ENCODE peak calls at places on chromosome 19, in eight cellular contexts. C is pancreas, U is ovary, J is IMR-90, I is upper lobe of right lung, Q is thoracic aorta, B is adrenal gland, O is heart left ventricle. N is an unnamed sample.
A peak's percentile ranks its signal among the peaks of the same experiment; 100 is the strongest.

GRCh38 chr19:35206379-35206778 is 22.2 kb downstream of the FAM187B start:
- DNase-seq in J (no peak), C (no peak), Q (no peak), O (no peak), U (no peak), B (no peak), I (no peak), N (no peak)

GRCh38 chr19:7255119-7255518 is 39.1 kb downstream of the INSR start:
- DNase-seq in I (no peak), C (no peak), U (no peak), Q (no peak), J (no peak), B (peak; percentile 81), O (no peak), N (no peak)

GRCh38 chr19:13983213-13983889 is 22.8 kb downstream of the RFX1 start:
- DNase-seq in B (no peak), U (no peak), I (no peak), J (no peak), C (no peak), Q (no peak), O (no peak), N (no peak)

GRCh38 chr19:41944336-41944735 is 14.8 kb downstream of the RABAC1 start:
- DNase-seq in U (no peak), J (no peak), I (no peak), C (no peak), B (no peak), Q (no peak), O (no peak), N (no peak)

GRCh38 chr19:8126008-8126407 is 23.4 kb downstream of the FBN3 start:
- DNase-seq in I (no peak), B (no peak), C (no peak), O (no peak), Q (no peak), U (no peak), J (no peak), N (no peak)

GRCh38 chr19:12796146-12797071 is 5.1 kb downstream of the JUNB start:
- DNase-seq in J (peak; percentile 81), Q (no peak), C (peak; percentile 80), O (peak; percentile 87), U (peak; percentile 83), B (peak; percentile 80), I (peak; percentile 84), N (peak; percentile 66)

GRCh38 chr19:50325310-50326100 is 3.7 kb downstream of the KCNC3 start:
- DNase-seq in O (peak; percentile 79), B (peak; percentile 57), I (peak; percentile 87), C (peak; percentile 88), U (no peak), J (peak; percentile 13), Q (no peak), N (peak; percentile 44)

GRCh38 chr19:307793-308420 is 16.7 kb upstream of the PLPP2 start:
- DNase-seq in I (no peak), Q (no peak), O (no peak), C (no peak), J (no peak), B (no peak), U (no peak), N (no peak)

GRCh38 chr19:5321066-5321642 is 19.5 kb downstream of the PTPRS start:
- DNase-seq in Q (no peak), B (no peak), C (no peak), O (no peak), I (no peak), U (no peak), J (no peak), N (no peak)

GRCh38 chr19:7265963-7266362 is 28.3 kb downstream of the INSR start:
- DNase-seq in I (no peak), C (peak; percentile 42), Q (no peak), O (no peak), B (peak; percentile 78), J (no peak), U (no peak), N (peak; percentile 53)

GRCh38 chr19:34976611-34977010 is 12.6 kb upstream of the ZNF792 start:
- DNase-seq in I (no peak), Q (no peak), U (no peak), O (no peak), C (peak; percentile 1), B (no peak), J (no peak), N (no peak)

GRCh38 chr19:15507068-15508034 is 974 bp upstream of the CYP4F22 start:
- DNase-seq in C (no peak), J (no peak), O (no peak), B (no peak), Q (no peak), U (no peak), I (no peak), N (no peak)

GRCh38 chr19:41876847-41877489 is at the start of gene CD79A:
- DNase-seq in C (no peak), O (no peak), B (no peak), J (no peak), I (no peak), U (no peak), Q (no peak), N (no peak)

GRCh38 chr19:56838930-56839664 is 1.4 kb downstream of the PEG3 start:
- DNase-seq in B (peak; percentile 99), J (no peak), U (peak; percentile 99), Q (peak; percentile 99), C (peak; percentile 99), O (peak; percentile 95), I (peak; percentile 92), N (peak; percentile 88)

GRCh38 chr19:40718774-40719391 is 2.0 kb downstream of the ITPKC start:
- DNase-seq in O (peak; percentile 74), B (peak; percentile 81), Q (no peak), J (peak; percentile 40), C (peak; percentile 86), U (peak; percentile 71), I (peak; percentile 94), N (peak; percentile 91)

GRCh38 chr19:41324921-41325639 is 15.1 kb downstream of the CCDC97 start:
- DNase-seq in J (peak; percentile 90), B (peak; percentile 87), O (peak; percentile 89), Q (peak; percentile 66), C (peak; percentile 70), U (peak; percentile 80), I (peak; percentile 78), N (no peak)

GRCh38 chr19:2168619-2169424 is 5.1 kb downstream of the DOT1L start:
- DNase-seq in C (peak; percentile 98), I (peak; percentile 99), B (peak; percentile 98), U (peak; percentile 95), O (peak; percentile 96), Q (peak; percentile 99), J (peak; percentile 99), N (peak; percentile 99)

DNA sequence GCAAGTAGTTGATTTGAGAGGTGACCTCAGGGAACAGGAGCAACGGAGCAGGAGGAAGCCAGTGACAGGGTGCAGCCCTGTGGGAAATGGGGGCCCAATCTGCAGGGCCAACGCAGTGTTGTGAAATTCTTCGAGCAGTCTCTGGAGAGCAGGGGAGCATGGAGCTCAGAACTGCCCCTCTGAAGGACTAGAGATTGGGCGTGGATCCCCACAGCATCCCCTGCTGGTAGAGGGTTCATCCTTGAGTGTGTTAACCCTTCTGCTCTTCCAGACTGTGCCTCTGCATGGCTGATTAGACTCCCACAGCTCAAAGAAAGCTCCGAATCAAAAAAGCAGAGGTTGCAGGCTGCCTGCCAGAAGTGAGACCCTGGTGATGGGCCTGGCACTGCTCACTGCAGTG is 77.9 kb upstream of the UQCRFS1 start:
- DNase-seq in Q (no peak), J (no peak), O (no peak), C (no peak), I (peak; percentile 26), U (no peak), B (no peak), N (no peak)
- TF ChIP-seq CTCF in Q (no peak), J (no peak), O (no peak), C (no peak), I (no peak), U (no peak), B (no peak), N (no peak)

GRCh38 chr19:52520013-52520412 is 7.5 kb upstream of the ZNF808 start:
- DNase-seq in I (no peak), O (no peak), U (no peak), J (no peak), Q (no peak), C (no peak), B (no peak), N (no peak)

GRCh38 chr19:52518646-52519045 is 8.8 kb upstream of the ZNF808 start:
- DNase-seq in Q (no peak), C (no peak), I (no peak), O (no peak), B (no peak), U (no peak), J (no peak), N (no peak)

DNA sequence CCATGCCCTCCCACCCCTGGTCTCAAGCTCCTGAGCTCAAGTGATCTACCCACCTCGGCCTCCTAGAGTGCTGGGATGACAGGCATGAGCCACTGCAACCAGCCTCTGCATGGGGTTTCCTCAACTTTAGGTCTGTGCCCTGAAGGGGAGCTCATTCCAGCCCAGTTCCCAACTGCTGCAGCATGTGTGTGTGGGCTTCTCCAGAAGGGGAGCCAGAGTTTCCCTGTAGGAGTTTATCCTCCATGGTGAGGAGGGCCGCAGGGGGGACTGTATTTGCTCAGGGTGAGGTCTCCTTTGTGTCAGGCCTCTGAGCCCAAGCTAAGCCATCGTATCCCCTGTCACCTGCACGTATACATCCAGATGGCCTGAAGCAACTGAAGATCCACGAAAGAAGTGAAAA is 11.3 kb upstream of the ZNF808 start:
- DNase-seq in B (no peak), C (no peak), O (no peak), J (no peak), I (no peak), Q (no peak), U (no peak), N (no peak)
- H3K9me3 ChIP-seq in B (no peaks in the 10 kb centered on the region), C (no peaks in the 10 kb centered on the region), O (peaks cover 18% of the 10 kb centered on the region), J (peaks cover 26% of the 10 kb centered on the region), I (peaks cover 9% of the 10 kb centered on the region), Q (peaks cover 35% of the 10 kb centered on the region), U (peaks cover 4% of the 10 kb centered on the region), N (no peaks in the 10 kb centered on the region)

GRCh38 chr19:39253374-39254149 is 4.9 kb upstream of the IFNL4 start:
- DNase-seq in C (no peak), J (no peak), O (no peak), B (no peak), Q (no peak), I (no peak), U (no peak), N (no peak)

GRCh38 chr19:39247701-39248664 is 673 bp downstream of the IFNL4 start:
- DNase-seq in I (peak; percentile 64), Q (no peak), B (no peak), C (peak; percentile 29), U (no peak), O (no peak), J (no peak), N (no peak)

GRCh38 chr19:39252458-39252857 is 3.8 kb upstream of the IFNL4 start:
- DNase-seq in O (no peak), C (no peak), J (no peak), I (no peak), Q (no peak), B (no peak), U (no peak), N (no peak)

GRCh38 chr19:39248806-39249205 is at the start of gene IFNL4:
- DNase-seq in I (no peak), B (no peak), U (no peak), O (no peak), Q (no peak), J (no peak), C (no peak), N (no peak)

GRCh38 chr19:39251081-39251480 is 2.4 kb upstream of the IFNL4 start:
- DNase-seq in J (no peak), O (no peak), B (no peak), C (no peak), I (no peak), U (no peak), Q (no peak), N (no peak)
- H3K36me3 ChIP-seq in J (no peaks in the 10 kb centered on the region), O (no peaks in the 10 kb centered on the region), B (no peaks in the 10 kb centered on the region), C (no peaks in the 10 kb centered on the region), I (no peaks in the 10 kb centered on the region), U (no peaks in the 10 kb centered on the region), Q (no peaks in the 10 kb centered on the region), N (no peaks in the 10 kb centered on the region)

GRCh38 chr19:46660601-46661019 is 372 bp downstream of the DACT3 start:
- DNase-seq in O (no peak), Q (no peak), J (no peak), I (no peak), U (peak; percentile 58), B (no peak), C (no peak), N (no peak)
- TF ChIP-seq CTCF in O (no peak), Q (no peak), J (no peak), I (no peak), U (no peak), B (no peak), C (no peak), N (no peak)

N was measured in gastrocnemius medialis.